ENCODE peak calls at places on chromosomes 1 and 21, in nine cellular contexts. U is HTR-8/SVneo, C is OCI-M1, X is body of pancreas, J is NCI-H1105 treated with DMSO at 0.1 percent for 48 hours, Y is Right ventricle myocardium superior, T is fibroblast of the aortic adventitia, M is T-helper 1 cell, W is iPS-NIHi11. V is an unnamed sample.

GRCh38 chr1:172581273-172581672 is 48.3 kb downstream of the SUCO start:
- DNase-seq in Y (no peak), J (no peak), C (peak; percentile 41), U (no peak), M (no peak), X (no peak), W (no peak), T (no peak), V (no peak)

GRCh38 chr1:31822766-31823165 is 6.9 kb upstream of the SPOCD1 start:
- DNase-seq in Y (no peak), X (no peak), C (no peak), W (no peak), M (no peak), T (peak; percentile 57), U (no peak), J (no peak), V (no peak)

GRCh38 chr1:52238474-52238873 is 96.6 kb downstream of the ZFYVE9 start:
- DNase-seq in X (no peak), J (no peak), W (no peak), M (no peak), T (peak; percentile 32), C (no peak), Y (no peak), U (no peak), V (no peak)

GRCh38 chr1:116833655-116834054 is 76.1 kb upstream of the PTGFRN start:
- DNase-seq in M (no peak), T (no peak), X (no peak), C (no peak), Y (no peak), U (no peak), W (no peak), J (no peak), V (no peak)

GRCh38 chr1:39501666-39502065 is 10.2 kb downstream of the BMP8A start:
- DNase-seq in Y (no peak), M (no peak), J (no peak), U (no peak), C (no peak), W (no peak), T (peak; percentile 85), X (no peak), V (no peak)

GRCh38 chr1:68346192-68346808 is 103.5 kb downstream of the RPE65 start:
- DNase-seq in M (no peak), C (peak; percentile 57), Y (no peak), W (peak; percentile 18), U (peak; percentile 7), T (peak; percentile 64), J (peak; percentile 38), X (no peak), V (peak; percentile 51)

GRCh38 chr1:57889686-57890360 is 466.0 kb upstream of the DAB1 start:
- DNase-seq in M (no peak), J (no peak), W (no peak), X (no peak), U (no peak), T (no peak), C (no peak), Y (no peak), V (no peak)

GRCh38 chr1:66330711-66331110 is 203.2 kb upstream of the SGIP1 start:
- DNase-seq in M (no peak), J (no peak), W (no peak), T (peak; percentile 26), X (no peak), U (no peak), C (peak; percentile 48), Y (no peak), V (no peak)

GRCh38 chr1:112806090-112806642 is 91.0 kb upstream of the PPM1J start:
- DNase-seq in Y (no peak), W (no peak), C (no peak), T (no peak), M (no peak), U (no peak), X (peak; percentile 79), J (no peak), V (no peak)

GRCh38 chr1:112285808-112286207 is 110.2 kb upstream of the CTTNBP2NL start:
- DNase-seq in C (no peak), U (no peak), Y (no peak), W (no peak), X (no peak), M (no peak), J (no peak), T (no peak), V (no peak)

GRCh38 chr1:214664656-214665433 is 61.9 kb downstream of the CENPF start:
- DNase-seq in T (no peak), Y (no peak), M (no peak), U (no peak), W (no peak), J (no peak), C (no peak), X (no peak), V (no peak)

GRCh38 chr1:5725406-5725805 is 266.8 kb downstream of the NPHP4 start:
- DNase-seq in T (no peak), M (no peak), U (no peak), W (no peak), C (no peak), X (no peak), Y (peak; percentile 32), J (no peak), V (no peak)

GRCh38 chr1:205913451-205914204 is 29.6 kb downstream of the SLC26A9 start:
- DNase-seq in M (no peak), C (no peak), T (peak; percentile 93), W (no peak), J (no peak), U (no peak), X (peak; percentile 80), Y (peak; percentile 84), V (no peak)

GRCh38 chr1:208177656-208178055 is 66.5 kb downstream of the PLXNA2 start:
- DNase-seq in J (peak; percentile 71), U (no peak), W (peak; percentile 38), M (no peak), C (no peak), Y (no peak), X (peak; percentile 28), T (no peak), V (peak; percentile 72)

GRCh38 chr1:93672069-93672468 is 9.6 kb downstream of the BCAR3 start:
- DNase-seq in U (no peak), J (no peak), M (no peak), W (no peak), C (peak; percentile 89), T (peak; percentile 96), Y (peak; percentile 78), X (peak; percentile 58), V (peak; percentile 95)

GRCh38 chr1:1550591-1551432 is 10.4 kb upstream of the TMEM240 start:
- DNase-seq in M (no peak), T (peak; percentile 64), U (no peak), C (no peak), J (no peak), Y (peak; percentile 63), W (no peak), X (no peak), V (peak; percentile 24)

GRCh38 chr1:111585461-111586100 is 34.0 kb upstream of the RAP1A start:
- DNase-seq in C (no peak), M (no peak), J (no peak), U (no peak), T (no peak), X (no peak), Y (no peak), W (no peak), V (no peak)

GRCh38 chr1:85661767-85662166 is 46.5 kb downstream of the ZNHIT6 start:
- DNase-seq in J (no peak), M (no peak), T (no peak), X (no peak), W (no peak), U (no peak), C (no peak), Y (no peak), V (no peak)

GRCh38 chr1:201877877-201878339 is 10.8 kb upstream of the SHISA4 start:
- DNase-seq in J (peak; percentile 56), Y (no peak), C (peak; percentile 64), T (peak; percentile 70), M (no peak), X (peak; percentile 32), W (peak; percentile 61), U (peak; percentile 54), V (peak; percentile 58)

GRCh38 chr1:235689356-235689755 is 39.8 kb upstream of the GNG4 start:
- DNase-seq in J (no peak), X (no peak), Y (no peak), U (no peak), C (no peak), M (no peak), T (no peak), W (no peak), V (no peak)

GRCh38 chr1:91545506-91546300 is 45.1 kb downstream of the CDC7 start:
- DNase-seq in M (no peak), T (no peak), C (no peak), X (no peak), Y (no peak), U (no peak), J (no peak), W (no peak), V (no peak)

GRCh38 chr1:97163591-97164275 is 442.1 kb downstream of the PTBP2 start:
- DNase-seq in X (no peak), U (no peak), C (no peak), M (no peak), J (no peak), Y (no peak), T (no peak), W (no peak), V (no peak)

GRCh38 chr1:246544001-246544400 is 22.1 kb downstream of the TFB2M start:
- DNase-seq in X (no peak), T (no peak), J (no peak), W (no peak), M (no peak), C (no peak), U (no peak), Y (no peak), V (no peak)

GRCh38 chr1:90340604-90341003 is 345.7 kb downstream of the ZNF326 start:
- DNase-seq in J (peak; percentile 88), X (no peak), U (no peak), W (no peak), C (peak; percentile 31), T (no peak), Y (no peak), M (no peak), V (peak; percentile 29)

GRCh38 chr21:38911523-38912354 is 106.0 kb downstream of the ETS2 start:
- DNase-seq in J (no peak), U (no peak), W (no peak), Y (no peak), X (peak; percentile 27), M (no peak), C (no peak), T (no peak), V (peak; percentile 66)

GRCh38 chr1:85085417-85085816 is 37.1 kb upstream of the MCOLN3 start:
- DNase-seq in W (no peak), C (no peak), T (no peak), J (no peak), M (no peak), Y (no peak), U (no peak), X (no peak), V (no peak)

GRCh38 chr1:44616991-44617702 is 57.1 kb downstream of the TMEM53 start:
- DNase-seq in M (no peak), W (peak; percentile 70), U (peak; percentile 77), Y (no peak), X (peak; percentile 22), J (no peak), T (no peak), C (no peak), V (no peak)

GRCh38 chr1:165241321-165241720 is 115.2 kb downstream of the LMX1A start:
- DNase-seq in T (no peak), Y (no peak), W (no peak), C (no peak), X (no peak), J (no peak), M (no peak), U (no peak), V (no peak)

GRCh38 chr1:240304466-240304865 is 212.8 kb downstream of the FMN2 start:
- DNase-seq in U (no peak), W (peak; percentile 21), Y (no peak), T (no peak), M (no peak), C (no peak), J (no peak), X (no peak), V (no peak)